ENCODE peak calls at places on chromosomes 2 and 18, in ten cellular contexts. One of them, this sample, is unnamed.

GRCh38 chr18:9608298-9608697 is 6.1 kb downstream of the PPP4R1 start:
- DNase-seq in tibial artery: no peak
- DNase-seq in AG10803: no peak
- DNase-seq in lung: no peak
- DNase-seq in foreskin fibroblast: peak; percentile 36
- DNase-seq in psoas muscle: no peak
- DNase-seq in neural progenitor cell: no peak
- DNase-seq in A549: no peak
- DNase-seq in tibial nerve: no peak
- DNase-seq in breast epithelium: no peak
- DNase-seq in this sample: no peak

GRCh38 chr2:15334650-15335326 is 226.3 kb downstream of the NBAS start:
- DNase-seq in tibial artery: no peak
- DNase-seq in AG10803: peak; percentile 30
- DNase-seq in lung: no peak
- DNase-seq in foreskin fibroblast: peak; percentile 47
- DNase-seq in psoas muscle: no peak
- DNase-seq in neural progenitor cell: no peak
- DNase-seq in A549: no peak
- DNase-seq in tibial nerve: no peak
- DNase-seq in breast epithelium: no peak
- DNase-seq in this sample: no peak

GRCh38 chr2:235148201-235149170 is 196.7 kb downstream of the SH3BP4 start:
- DNase-seq in tibial artery: no peak
- DNase-seq in AG10803: no peak
- DNase-seq in lung: no peak
- DNase-seq in foreskin fibroblast: no peak
- DNase-seq in psoas muscle: no peak
- DNase-seq in neural progenitor cell: no peak
- DNase-seq in A549: no peak
- DNase-seq in tibial nerve: no peak
- DNase-seq in breast epithelium: no peak
- DNase-seq in this sample: no peak

GRCh38 chr2:100285691-100286090 is 36.6 kb downstream of the LONRF2 start:
- DNase-seq in tibial artery: no peak
- DNase-seq in AG10803: peak; percentile 54
- DNase-seq in lung: no peak
- DNase-seq in foreskin fibroblast: peak; percentile 45
- DNase-seq in psoas muscle: no peak
- DNase-seq in neural progenitor cell: no peak
- DNase-seq in A549: no peak
- DNase-seq in tibial nerve: no peak
- DNase-seq in breast epithelium: no peak
- DNase-seq in this sample: no peak

GRCh38 chr2:96737831-96738230 is 2.0 kb downstream of the LMAN2L start:
- DNase-seq in tibial artery: no peak
- DNase-seq in AG10803: no peak
- DNase-seq in lung: no peak
- DNase-seq in foreskin fibroblast: no peak
- DNase-seq in psoas muscle: no peak
- DNase-seq in neural progenitor cell: no peak
- DNase-seq in A549: no peak
- DNase-seq in tibial nerve: no peak
- DNase-seq in breast epithelium: no peak
- DNase-seq in this sample: no peak

GRCh38 chr2:27236626-27237025 is 19.5 kb downstream of the CAD start:
- DNase-seq in tibial artery: no peak
- DNase-seq in AG10803: no peak
- DNase-seq in lung: no peak
- DNase-seq in foreskin fibroblast: no peak
- DNase-seq in psoas muscle: no peak
- DNase-seq in neural progenitor cell: no peak
- DNase-seq in A549: no peak
- DNase-seq in tibial nerve: no peak
- DNase-seq in breast epithelium: no peak
- DNase-seq in this sample: peak; percentile 40

GRCh38 chr18:51342815-51343214 is 145.3 kb upstream of the MEX3C start:
- DNase-seq in tibial artery: no peak
- DNase-seq in AG10803: no peak
- DNase-seq in lung: no peak
- DNase-seq in foreskin fibroblast: peak; percentile 16
- DNase-seq in psoas muscle: no peak
- DNase-seq in neural progenitor cell: no peak
- DNase-seq in A549: peak; percentile 4
- DNase-seq in tibial nerve: no peak
- DNase-seq in breast epithelium: no peak
- DNase-seq in this sample: no peak

GRCh38 chr2:144580521-144581153 is 60.7 kb upstream of the ZEB2 start:
- DNase-seq in tibial artery: no peak
- DNase-seq in AG10803: no peak
- DNase-seq in lung: no peak
- DNase-seq in foreskin fibroblast: no peak
- DNase-seq in psoas muscle: no peak
- DNase-seq in neural progenitor cell: peak; percentile 79
- DNase-seq in A549: no peak
- DNase-seq in tibial nerve: no peak
- DNase-seq in breast epithelium: no peak
- DNase-seq in this sample: no peak

GRCh38 chr2:27723372-27724144 is 48.0 kb upstream of the MRPL33 start:
- DNase-seq in tibial artery: peak; percentile 70
- DNase-seq in AG10803: peak; percentile 79
- DNase-seq in lung: peak; percentile 71
- DNase-seq in foreskin fibroblast: peak; percentile 86
- DNase-seq in psoas muscle: peak; percentile 58
- DNase-seq in neural progenitor cell: peak; percentile 89
- DNase-seq in A549: peak; percentile 83
- DNase-seq in tibial nerve: peak; percentile 57
- DNase-seq in breast epithelium: peak; percentile 68
- DNase-seq in this sample: peak; percentile 88

GRCh38 chr18:13461488-13461887 is 242.9 kb downstream of the LDLRAD4 start:
- DNase-seq in tibial artery: no peak
- DNase-seq in AG10803: no peak
- DNase-seq in lung: no peak
- DNase-seq in foreskin fibroblast: no peak
- DNase-seq in psoas muscle: no peak
- DNase-seq in neural progenitor cell: no peak
- DNase-seq in A549: no peak
- DNase-seq in tibial nerve: no peak
- DNase-seq in breast epithelium: no peak
- DNase-seq in this sample: no peak

GRCh38 chr18:29164993-29165599 is 988.2 kb upstream of the CDH2 start:
- DNase-seq in tibial artery: no peak
- DNase-seq in AG10803: peak; percentile 92
- DNase-seq in lung: no peak
- DNase-seq in foreskin fibroblast: peak; percentile 90
- DNase-seq in psoas muscle: no peak
- DNase-seq in neural progenitor cell: peak; percentile 37
- DNase-seq in A549: peak; percentile 19
- DNase-seq in tibial nerve: no peak
- DNase-seq in breast epithelium: no peak
- DNase-seq in this sample: no peak

GRCh38 chr2:45000341-45000901 is 8.8 kb downstream of the SIX2 start:
- DNase-seq in tibial artery: no peak
- DNase-seq in AG10803: no peak
- DNase-seq in lung: no peak
- DNase-seq in foreskin fibroblast: no peak
- DNase-seq in psoas muscle: peak; percentile 14
- DNase-seq in neural progenitor cell: peak; percentile 80
- DNase-seq in A549: no peak
- DNase-seq in tibial nerve: no peak
- DNase-seq in breast epithelium: no peak
- DNase-seq in this sample: no peak
- H3K4me3 ChIP-seq in tibial artery: peak overlapping the region; percentile 50
- H3K4me3 ChIP-seq in AG10803: no peak overlapping the region
- H3K4me3 ChIP-seq in lung: no peak overlapping the region
- H3K4me3 ChIP-seq in foreskin fibroblast: no peak overlapping the region
- H3K4me3 ChIP-seq in psoas muscle: no peak overlapping the region
- H3K4me3 ChIP-seq in neural progenitor cell: peak overlapping the region; percentile 44
- H3K4me3 ChIP-seq in A549: no peak overlapping the region
- H3K4me3 ChIP-seq in tibial nerve: peak overlapping the region; percentile 42
- H3K4me3 ChIP-seq in breast epithelium: no peak overlapping the region
- H3K4me3 ChIP-seq in this sample: no peak overlapping the region

DNA sequence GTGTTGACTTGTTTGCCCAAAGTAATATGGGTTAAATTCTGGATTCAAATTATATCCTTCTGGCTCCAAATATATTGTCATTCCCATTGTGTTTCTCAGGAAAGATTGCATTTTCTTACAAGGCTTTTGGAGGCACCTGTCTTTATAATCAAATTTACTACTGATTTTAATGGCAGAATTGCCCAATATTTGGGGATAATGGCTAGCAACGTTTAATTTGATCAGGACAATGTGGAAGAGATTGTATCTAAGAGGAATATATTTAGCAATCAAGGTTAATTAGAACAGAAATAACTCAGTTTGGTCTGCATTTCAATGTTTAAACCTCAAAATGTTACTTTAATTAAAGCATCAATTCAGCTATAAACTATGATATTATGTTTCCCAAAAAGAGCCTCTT is 41.7 kb upstream of the ZNF804A start:
- DNase-seq in tibial artery: no peak
- DNase-seq in AG10803: no peak
- DNase-seq in lung: no peak
- DNase-seq in foreskin fibroblast: no peak
- DNase-seq in psoas muscle: no peak
- DNase-seq in neural progenitor cell: no peak
- DNase-seq in A549: no peak
- DNase-seq in tibial nerve: no peak
- DNase-seq in breast epithelium: no peak
- DNase-seq in this sample: no peak
- TF ChIP-seq CTCF in tibial artery: no peak
- TF ChIP-seq CTCF in AG10803: no peak
- TF ChIP-seq CTCF in lung: no peak
- TF ChIP-seq CTCF in foreskin fibroblast: no peak
- TF ChIP-seq CTCF in psoas muscle: no peak
- TF ChIP-seq CTCF in neural progenitor cell: no peak
- TF ChIP-seq CTCF in A549: no peak
- TF ChIP-seq CTCF in tibial nerve: no peak
- TF ChIP-seq CTCF in breast epithelium: no peak
- TF ChIP-seq CTCF in this sample: no peak

DNA sequence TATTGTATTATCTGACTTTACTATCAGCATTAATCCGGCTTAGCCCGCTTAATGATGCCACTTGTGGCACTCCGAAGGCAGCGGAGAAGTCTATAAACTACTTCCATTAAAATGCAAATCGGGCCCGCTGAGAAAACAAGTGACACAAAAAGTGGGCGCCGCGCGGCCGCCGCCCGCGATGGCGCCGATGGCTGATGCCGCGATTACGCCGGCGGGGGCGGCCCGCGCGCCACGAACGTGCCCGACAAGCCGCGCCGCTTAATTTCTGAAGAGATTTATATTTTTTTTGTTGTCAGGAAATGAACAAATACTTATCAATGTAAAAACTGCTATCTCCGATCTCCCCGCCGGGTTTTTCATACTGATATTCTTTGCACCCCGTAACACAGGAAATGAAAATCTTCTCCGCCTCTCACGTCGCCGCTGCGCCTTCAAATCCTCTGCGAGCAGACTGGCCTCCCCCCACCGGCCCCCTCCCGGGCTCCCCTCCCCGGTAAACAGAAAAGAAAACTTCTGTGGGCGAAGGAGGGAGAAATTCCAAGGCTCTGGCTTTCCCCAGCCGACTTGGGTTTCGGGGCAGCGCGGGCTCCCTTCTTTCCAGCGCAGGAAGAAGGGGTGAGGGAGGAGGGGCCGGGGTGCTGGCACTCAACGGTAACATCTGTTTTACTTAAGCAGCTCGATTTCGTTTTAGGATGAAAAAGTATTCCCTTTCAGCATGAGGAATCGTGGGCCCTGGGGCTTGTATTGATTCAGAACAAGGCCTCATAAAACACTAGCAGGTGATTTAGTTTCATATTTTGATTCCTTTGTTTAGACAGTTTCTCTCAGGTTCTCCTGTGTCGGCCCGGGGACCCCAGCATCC is 222.0 kb downstream of the INSIG2 start:
- DNase-seq in tibial artery: no peak
- DNase-seq in AG10803: peak; percentile 68
- DNase-seq in lung: no peak
- DNase-seq in foreskin fibroblast: peak; percentile 77
- DNase-seq in psoas muscle: no peak
- DNase-seq in neural progenitor cell: peak; percentile 91
- DNase-seq in A549: no peak
- DNase-seq in tibial nerve: no peak
- DNase-seq in breast epithelium: no peak
- DNase-seq in this sample: no peak
- H3K4me3 ChIP-seq in tibial artery: peak overlapping the region; percentile 58
- H3K4me3 ChIP-seq in AG10803: peak overlapping the region; percentile 64
- H3K4me3 ChIP-seq in lung: peak overlapping the region; percentile 13
- H3K4me3 ChIP-seq in foreskin fibroblast: peak overlapping the region; percentile 50
- H3K4me3 ChIP-seq in psoas muscle: peak overlapping the region; percentile 68
- H3K4me3 ChIP-seq in neural progenitor cell: peak overlapping the region; percentile 61
- H3K4me3 ChIP-seq in A549: no peak overlapping the region
- H3K4me3 ChIP-seq in tibial nerve: peak overlapping the region; percentile 62
- H3K4me3 ChIP-seq in breast epithelium: peak overlapping the region; percentile 60
- H3K4me3 ChIP-seq in this sample: peak overlapping the region; percentile 58

GRCh38 chr2:132448771-132449170 is 32.2 kb downstream of the GPR39 start:
- DNase-seq in tibial artery: peak; percentile 25
- DNase-seq in AG10803: peak; percentile 32
- DNase-seq in lung: no peak
- DNase-seq in foreskin fibroblast: peak; percentile 77
- DNase-seq in psoas muscle: no peak
- DNase-seq in neural progenitor cell: peak; percentile 48
- DNase-seq in A549: no peak
- DNase-seq in tibial nerve: no peak
- DNase-seq in breast epithelium: no peak
- DNase-seq in this sample: no peak
- TF ChIP-seq CTCF in tibial artery: peak; percentile 19
- TF ChIP-seq CTCF in AG10803: peak; percentile 71
- TF ChIP-seq CTCF in lung: no peak
- TF ChIP-seq CTCF in foreskin fibroblast: peak; percentile 78
- TF ChIP-seq CTCF in psoas muscle: peak; percentile 51
- TF ChIP-seq CTCF in neural progenitor cell: peak; percentile 67
- TF ChIP-seq CTCF in A549: peak; percentile 54
- TF ChIP-seq CTCF in tibial nerve: peak; percentile 46
- TF ChIP-seq CTCF in breast epithelium: no peak
- TF ChIP-seq CTCF in this sample: no peak

GRCh38 chr2:191012346-191012745 is 1.6 kb downstream of the STAT1 start:
- DNase-seq in tibial artery: no peak
- DNase-seq in AG10803: no peak
- DNase-seq in lung: no peak
- DNase-seq in foreskin fibroblast: no peak
- DNase-seq in psoas muscle: no peak
- DNase-seq in neural progenitor cell: no peak
- DNase-seq in A549: no peak
- DNase-seq in tibial nerve: no peak
- DNase-seq in breast epithelium: no peak
- DNase-seq in this sample: no peak
- H3K4me3 ChIP-seq in tibial artery: peak overlapping the region; percentile 73
- H3K4me3 ChIP-seq in AG10803: peak overlapping the region; percentile 97
- H3K4me3 ChIP-seq in lung: peak overlapping the region; percentile 36
- H3K4me3 ChIP-seq in foreskin fibroblast: peak overlapping the region; percentile 78
- H3K4me3 ChIP-seq in psoas muscle: peak overlapping the region; percentile 91
- H3K4me3 ChIP-seq in neural progenitor cell: no peak overlapping the region
- H3K4me3 ChIP-seq in A549: peak overlapping the region; percentile 82
- H3K4me3 ChIP-seq in tibial nerve: peak overlapping the region; percentile 97
- H3K4me3 ChIP-seq in breast epithelium: peak overlapping the region; percentile 94
- H3K4me3 ChIP-seq in this sample: peak overlapping the region; percentile 94